ENCODE peak calls at places on chromosomes 4 and X, in four cellular contexts. U is endothelial cell of umbilical vein, V is AG04450, A is SK-N-SH. E is an unnamed sample. For H3K27me3, the result is how much of the 10 kb centered on the place peaks cover.

GRCh38 chrX:57929373-57929772 is 19.1 kb upstream of the ZXDA start:
- DNase-seq in A (no peak), U (peak), V (no peak), E (peak)

GRCh38 chr4:144831971-144832370 is 186.0 kb downstream of the HHIP start:
- DNase-seq in V (no peak), A (no peak), U (peak), E (no peak)

GRCh38 chrX:44299177-44299576 is 44.3 kb downstream of the EFHC2 start:
- DNase-seq in A (no peak), U (no peak), V (no peak), E (no peak)

GRCh38 chrX:45762699-45763647 is 562.3 kb upstream of the DIPK2B start:
- DNase-seq in V (no peak), A (no peak), U (peak), E (no peak)

GRCh38 chrX:70960728-70961127 is 29.8 kb upstream of the SLC7A3 start:
- DNase-seq in A (no peak), U (no peak), V (no peak), E (no peak)

GRCh38 chrX:18992829-18993228 is 8.9 kb upstream of the PHKA2 start:
- DNase-seq in V (no peak), U (no peak), A (no peak), E (no peak)

GRCh38 chr4:130359537-130359936 is 1263.6 kb downstream of the C4orf33 start:
- DNase-seq in U (peak), V (no peak), A (peak), E (peak)

GRCh38 chrX:8049827-8050226 is 121.2 kb downstream of the VCX2 start:
- DNase-seq in A (no peak), V (no peak), U (no peak), E (no peak)

GRCh38 chr4:148443550-148444295 is 1.5 kb upstream of the NR3C2 start:
- DNase-seq in A (peak), U (peak), V (no peak), E (peak)

GRCh38 chrX:129347291-129347690 is 176.0 kb downstream of the SMARCA1 start:
- DNase-seq in A (no peak), V (no peak), U (no peak), E (peak)

GRCh38 chr4:101419324-101420135 is 72.2 kb upstream of the PPP3CA start:
- DNase-seq in V (peak), A (no peak), U (peak), E (no peak)

GRCh38 chr4:5052726-5053425 is 1.6 kb downstream of the STK32B start:
- DNase-seq in A (no peak), V (no peak), U (no peak), E (no peak)

GRCh38 chr4:5051692-5052423 is 578 bp downstream of the STK32B start:
- DNase-seq in V (no peak), A (no peak), U (peak), E (peak)

GRCh38 chr4:5052424-5052702 is 1.1 kb downstream of the STK32B start:
- DNase-seq in U (no peak), A (no peak), V (no peak), E (peak)

GRCh38 chr4:5050520-5050955 is 742 bp upstream of the STK32B start:
- DNase-seq in V (peak), A (peak), U (peak), E (peak)

DNA sequence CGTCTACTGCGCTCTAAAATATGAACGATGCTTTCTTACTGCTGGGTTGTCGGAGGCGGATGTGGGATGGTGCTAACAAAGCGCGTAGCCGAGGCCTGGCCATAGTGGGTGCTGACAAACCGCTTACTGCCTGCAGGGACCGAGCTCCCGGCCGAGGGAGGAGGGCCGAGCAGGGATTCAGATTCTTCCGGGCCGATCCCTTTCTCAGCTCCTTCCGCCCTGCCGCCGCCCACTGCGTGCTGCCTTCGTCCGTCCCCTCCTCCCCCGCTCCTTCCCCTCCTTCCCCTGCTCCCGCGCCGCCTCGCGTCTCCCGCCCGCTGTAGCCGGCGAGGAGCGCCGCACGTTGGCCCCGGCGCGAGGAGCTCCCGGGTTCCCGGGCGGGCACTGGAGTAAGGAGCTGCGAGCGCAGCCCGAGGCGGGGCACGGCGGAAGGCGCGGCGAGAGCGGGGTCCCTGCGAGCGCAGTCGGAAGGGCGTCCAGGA is at the start of gene STK32B:
- DNase-seq in V (peak), U (peak), A (peak), E (peak)
- H3K27me3 ChIP-seq in V (under half), U (under half), A (under half), E (under half)

DNA sequence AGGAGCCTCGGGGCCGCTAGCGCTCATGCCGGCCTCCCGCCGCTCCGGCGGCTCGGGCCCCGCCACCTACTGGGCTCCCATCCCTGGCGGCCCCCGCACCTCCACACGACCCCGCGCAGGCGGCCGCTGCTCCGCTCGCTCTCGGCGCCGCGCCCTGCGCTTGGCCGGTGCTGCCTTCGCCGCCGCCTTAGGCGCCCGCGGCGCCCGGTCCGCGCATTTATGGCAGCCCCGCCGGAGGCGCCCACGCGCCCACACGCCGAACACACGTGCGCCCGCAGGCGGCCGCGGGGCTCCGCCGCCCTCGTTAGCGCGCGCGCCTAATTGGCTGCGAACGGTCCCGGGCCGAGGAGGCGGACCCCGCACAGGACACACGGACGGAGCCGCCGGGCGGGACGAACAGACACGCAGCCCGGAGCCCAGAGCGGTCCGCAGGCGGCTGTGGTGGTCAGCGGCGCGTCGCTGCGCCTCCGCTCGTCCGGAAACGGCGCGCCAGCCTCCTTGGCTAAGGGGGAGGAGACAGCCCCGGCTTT is at the start of gene NKX1-1:
- DNase-seq in V (no peak), A (no peak), U (no peak), E (peak)
- H3K27me3 ChIP-seq in V (half or more), A (half or more), U (half or more), E (half or more)

GRCh38 chr4:3295837-3296624 is 3.2 kb downstream of the RGS12 start:
- DNase-seq in A (no peak), V (no peak), U (no peak), E (no peak)
- H3K27me3 ChIP-seq in A (under half), V (under half), U (under half), E (under half)

GRCh38 chr4:4867745-4868505 is 8.5 kb downstream of the MSX1 start:
- DNase-seq in V (no peak), A (no peak), U (no peak), E (peak)
- H3K27me3 ChIP-seq in V (half or more), A (half or more), U (half or more), E (half or more)

GRCh38 chrX:107736781-107737531 is 38.6 kb downstream of the TSC22D3 start:
- DNase-seq in U (peak), V (no peak), A (no peak), E (peak)

GRCh38 chrX:107739541-107739940 is 36.0 kb downstream of the TSC22D3 start:
- DNase-seq in U (no peak), A (no peak), V (no peak), E (no peak)

GRCh38 chrX:107738768-107739167 is 36.8 kb downstream of the TSC22D3 start:
- DNase-seq in U (no peak), A (no peak), V (no peak), E (no peak)

GRCh38 chrX:107741318-107741813 is 34.2 kb downstream of the TSC22D3 start:
- DNase-seq in V (no peak), U (no peak), A (no peak), E (peak)

DNA sequence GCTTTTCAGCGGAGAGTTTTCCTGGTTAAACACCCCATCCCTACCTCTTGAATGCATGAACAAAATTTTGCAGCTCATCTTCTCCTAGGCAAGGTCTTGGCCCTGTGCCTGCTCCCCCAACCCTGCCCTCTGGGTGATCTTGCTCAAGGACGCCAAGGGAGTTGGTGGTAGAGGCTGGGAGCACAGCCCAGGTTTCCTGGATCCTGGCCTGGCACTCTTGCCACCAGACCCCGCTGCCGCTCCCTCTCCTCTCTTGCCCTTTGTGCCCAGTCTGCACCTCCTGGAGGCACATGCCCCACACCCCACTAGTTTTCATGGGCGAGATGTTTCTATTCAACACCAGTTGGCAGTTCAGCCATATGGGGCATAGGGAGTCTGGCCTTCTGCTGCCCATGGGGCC is 37.3 kb downstream of the TSC22D3 start:
- DNase-seq in A (no peak), U (no peak), V (no peak), E (no peak)
- H3K27me3 ChIP-seq in A (under half), U (under half), V (under half), E (under half)

GRCh38 chrX:17842769-17843525 is 18.2 kb downstream of the RAI2 start:
- DNase-seq in U (peak), A (no peak), V (no peak), E (no peak)
- H3K27me3 ChIP-seq in U (under half), A (under half), V (under half), E (under half)

DNA sequence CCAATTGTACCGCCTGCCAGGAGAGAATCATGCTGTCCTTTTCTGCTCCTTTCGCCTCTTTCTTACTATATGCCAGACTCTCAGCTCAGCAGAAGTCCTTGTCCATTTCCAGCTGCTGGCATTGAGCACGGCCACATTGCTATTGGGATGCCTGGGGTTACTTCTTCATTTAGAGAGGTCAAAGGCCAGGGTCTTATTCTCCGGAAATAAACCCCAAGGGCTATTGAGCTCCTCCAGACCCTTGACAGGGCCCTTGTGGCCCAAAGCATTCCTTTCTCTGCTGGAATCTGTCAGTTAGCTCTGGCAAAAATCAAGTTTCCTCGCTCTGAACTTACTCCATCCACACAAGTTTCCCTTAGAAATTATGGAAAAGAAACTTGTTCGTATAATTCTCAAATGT is 11.9 kb downstream of the AKAP4 start:
- DNase-seq in V (no peak), A (no peak), U (no peak), E (no peak)
- H3K27me3 ChIP-seq in V (under half), A (under half), U (under half), E (under half)

GRCh38 chr4:174522183-174523002 is at the start of gene HPGD:
- DNase-seq in U (no peak), A (peak), V (no peak), E (peak)
- H3K27me3 ChIP-seq in U (under half), A (under half), V (under half), E (under half)